ENCODE peak calls at places on chromosomes 2 and 18, in eight cellular contexts. T, F, Y, H, G, Q, P and A are unnamed samples.
A peak's percentile ranks its signal among the peaks of the same experiment; 100 is the strongest.

GRCh38 chr2:53970095-53970897 is 497 bp downstream of the PSME4 start:
- DNase-seq in Q (peak; percentile 45), F (peak; percentile 50), T (peak; percentile 48), H (peak; percentile 32), Y (no peak), P (peak; percentile 61), G (peak; percentile 60), A (peak; percentile 64)

GRCh38 chr2:237581751-237582746 is 8.5 kb downstream of the RAB17 start:
- DNase-seq in G (no peak), Y (peak; percentile 64), T (peak; percentile 58), Q (peak; percentile 86), P (peak; percentile 69), F (peak; percentile 73), H (peak; percentile 66), A (no peak)

GRCh38 chr18:44637210-44638051 is 43.3 kb upstream of the SETBP1 start:
- DNase-seq in F (no peak), T (peak; percentile 83), G (no peak), Y (no peak), H (no peak), Q (no peak), P (no peak), A (no peak)

GRCh38 chr2:231523451-231524266 is 6.6 kb downstream of the NMUR1 start:
- DNase-seq in H (no peak), Y (no peak), P (no peak), T (no peak), F (no peak), G (no peak), Q (no peak), A (no peak)

GRCh38 chr2:85237849-85238570 is 89.8 kb downstream of the TGOLN2 start:
- DNase-seq in Y (peak; percentile 69), T (no peak), H (no peak), P (no peak), G (no peak), F (no peak), Q (no peak), A (no peak)

GRCh38 chr2:12636837-12637581 is 79.7 kb upstream of the TRIB2 start:
- DNase-seq in P (peak; percentile 65), Q (no peak), F (no peak), T (peak; percentile 27), G (no peak), H (no peak), Y (no peak), A (no peak)

GRCh38 chr2:12918138-12918840 is 201.6 kb downstream of the TRIB2 start:
- DNase-seq in P (no peak), Y (no peak), G (no peak), F (no peak), Q (no peak), T (no peak), H (no peak), A (no peak)

GRCh38 chr2:160737247-160737646 is 243.6 kb upstream of the RBMS1 start:
- DNase-seq in Y (no peak), Q (no peak), H (no peak), G (no peak), P (no peak), F (no peak), T (no peak), A (no peak)

GRCh38 chr18:58300867-58301266 is 256.8 kb downstream of the NEDD4L start:
- DNase-seq in H (no peak), G (no peak), Q (no peak), F (no peak), P (no peak), Y (no peak), T (no peak), A (no peak)

GRCh38 chr18:10685484-10685883 is 159.7 kb downstream of the NAPG start:
- DNase-seq in Q (no peak), H (no peak), P (no peak), F (no peak), Y (no peak), T (no peak), G (no peak), A (no peak)

GRCh38 chr18:10681581-10682367 is 155.9 kb downstream of the NAPG start:
- DNase-seq in P (no peak), G (no peak), F (no peak), Q (no peak), H (no peak), Y (no peak), T (no peak), A (no peak)

GRCh38 chr18:10687161-10687925 is 161.5 kb downstream of the NAPG start:
- DNase-seq in F (no peak), Q (no peak), H (no peak), P (no peak), T (peak; percentile 2), G (no peak), Y (no peak), A (no peak)

GRCh38 chr18:10682368-10682714 is 156.5 kb downstream of the NAPG start:
- DNase-seq in G (no peak), T (no peak), F (no peak), Y (no peak), Q (no peak), H (no peak), P (no peak), A (no peak)
- TF ChIP-seq CTCF in G (no peak), T (peak; percentile 2), F (peak; percentile 1), Y (no peak), Q (no peak), H (no peak), P (peak; percentile 18), A (no peak)

GRCh38 chr2:201704536-201704935 is 6.1 kb upstream of the MPP4 start:
- DNase-seq in P (no peak), Q (no peak), H (no peak), F (no peak), T (no peak), G (no peak), Y (no peak), A (no peak)
- H3K36me3 ChIP-seq in P (peaks cover 84% of the 10 kb centered on the region), Q (peaks cover 99% of the 10 kb centered on the region), H (no peaks in the 10 kb centered on the region), F (peaks cover 25% of the 10 kb centered on the region), T (peaks cover 5% of the 10 kb centered on the region), G (no peaks in the 10 kb centered on the region), Y (peaks cover 30% of the 10 kb centered on the region), A (peaks cover 87% of the 10 kb centered on the region)

GRCh38 chr2:238974510-238975166 is 126.8 kb downstream of the TWIST2 start:
- DNase-seq in T (peak; percentile 94), Q (no peak), F (no peak), H (no peak), G (peak; percentile 35), Y (no peak), P (no peak), A (no peak)
- TF ChIP-seq CTCF in T (peak; percentile 62), Q (no peak), F (no peak), H (no peak), G (no peak), Y (no peak), P (peak; percentile 32), A (no peak)

DNA sequence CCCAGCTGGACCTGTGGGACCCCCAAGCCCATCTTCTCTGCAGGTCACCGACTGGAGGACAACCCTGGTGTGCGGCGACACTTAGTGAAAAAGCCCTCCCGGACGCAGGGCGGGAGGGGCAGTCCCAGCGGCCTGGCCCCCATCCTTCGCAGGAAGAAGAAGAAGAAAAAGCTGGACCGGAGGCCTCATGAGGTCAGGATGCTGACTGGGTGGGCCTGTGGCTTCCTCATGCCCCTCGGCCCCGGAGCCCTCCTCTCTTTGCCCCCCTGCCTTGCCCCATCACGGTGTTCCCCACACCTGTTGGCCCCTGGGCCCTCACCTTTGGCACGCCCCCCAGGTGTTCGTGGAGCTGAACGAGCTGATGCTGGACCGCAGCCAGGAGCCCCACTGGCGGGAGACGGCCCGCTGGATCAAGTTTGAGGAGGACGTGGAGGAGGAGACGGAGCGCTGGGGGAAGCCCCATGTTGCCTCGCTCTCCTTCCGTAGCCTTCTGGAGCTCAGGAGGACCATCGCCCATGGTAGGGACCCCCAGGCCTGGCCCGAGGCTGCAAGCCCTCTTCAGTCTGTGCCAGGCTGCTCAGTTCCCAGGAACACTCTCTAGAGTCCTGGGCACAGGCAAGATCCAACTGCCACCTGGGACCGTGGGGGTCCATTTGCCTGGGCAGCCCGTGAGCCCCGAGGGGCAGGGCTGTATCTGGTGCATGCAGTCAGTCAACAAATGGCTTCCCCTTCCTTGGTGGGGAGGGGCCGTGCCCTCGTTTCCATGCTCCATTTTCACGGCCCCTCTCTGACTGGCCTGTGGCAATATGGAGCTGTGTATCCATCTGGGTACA is 4.7 kb downstream of the SLC4A3 start:
- DNase-seq in F (no peak), G (no peak), Y (no peak), P (peak; percentile 24), H (no peak), Q (peak; percentile 11), T (no peak), A (peak; percentile 73)
- H3K36me3 ChIP-seq in F (no peaks in the 10 kb centered on the region), G (no peaks in the 10 kb centered on the region), Y (no peaks in the 10 kb centered on the region), P (no peaks in the 10 kb centered on the region), H (no peaks in the 10 kb centered on the region), Q (peaks cover 18% of the 10 kb centered on the region), T (no peaks in the 10 kb centered on the region), A (peaks cover 3% of the 10 kb centered on the region)

GRCh38 chr2:181973379-181973778 is 12.3 kb upstream of the PPP1R1C start:
- DNase-seq in Y (no peak), Q (no peak), G (no peak), P (no peak), F (no peak), H (no peak), T (no peak), A (no peak)

GRCh38 chr2:181972431-181973190 is 13.0 kb upstream of the PPP1R1C start:
- DNase-seq in Q (no peak), Y (no peak), F (no peak), G (no peak), P (no peak), T (peak; percentile 36), H (no peak), A (no peak)

GRCh38 chr2:181971032-181971431 is 14.6 kb upstream of the PPP1R1C start:
- DNase-seq in T (no peak), F (no peak), G (no peak), Y (no peak), P (no peak), Q (no peak), H (no peak), A (no peak)

GRCh38 chr2:181970160-181970794 is 15.4 kb upstream of the PPP1R1C start:
- DNase-seq in P (no peak), F (no peak), H (no peak), Y (peak; percentile 45), Q (no peak), G (no peak), T (no peak), A (no peak)
- TF ChIP-seq CTCF in P (no peak), F (no peak), H (no peak), Y (no peak), Q (no peak), G (no peak), T (no peak), A (no peak)